ENCODE peak calls at places on chromosome 1, in six cellular contexts. J is HFFc6, H is heart right ventricle, A is neural progenitor cell, V is GM13977, U is endothelial cell. M is an unnamed sample.

GRCh38 chr1:215744419-215744818 is 177.3 kb downstream of the KCTD3 start:
- DNase-seq in U (no peak), H (no peak), J (peak), V (no peak), A (no peak), M (no peak)

GRCh38 chr1:18429654-18430053 is 51.1 kb upstream of the KLHDC7A start:
- DNase-seq in J (no peak), V (no peak), U (no peak), A (no peak), H (no peak), M (no peak)

GRCh38 chr1:118960026-118960561 is 28.0 kb downstream of the TBX15 start:
- DNase-seq in V (no peak), A (no peak), J (no peak), U (no peak), H (no peak), M (no peak)

GRCh38 chr1:236530959-236531358 is 7.2 kb downstream of the LGALS8 start:
- DNase-seq in J (no peak), H (no peak), U (no peak), A (no peak), V (no peak), M (no peak)

GRCh38 chr1:58767143-58767542 is 16.7 kb downstream of the JUN start:
- DNase-seq in U (no peak), H (no peak), V (no peak), J (no peak), A (no peak), M (no peak)

GRCh38 chr1:87867631-87868030 is 539.0 kb downstream of the LMO4 start:
- DNase-seq in A (no peak), J (no peak), U (no peak), H (no peak), V (no peak), M (no peak)

GRCh38 chr1:54292015-54292739 is 92.2 kb downstream of the MRPL37 start:
- DNase-seq in V (no peak), U (no peak), J (no peak), H (no peak), A (no peak), M (no peak)

GRCh38 chr1:46152021-46152420 is 19.6 kb upstream of the PIK3R3 start:
- DNase-seq in V (no peak), U (no peak), J (peak), A (no peak), H (no peak), M (no peak)

GRCh38 chr1:110004583-110004982 is 20.0 kb downstream of the AHCYL1 start:
- DNase-seq in J (no peak), U (no peak), A (no peak), H (no peak), V (no peak), M (no peak)

GRCh38 chr1:18828224-18828623 is 31.2 kb downstream of the TAS1R2 start:
- DNase-seq in U (no peak), V (no peak), J (no peak), H (no peak), A (no peak), M (no peak)

GRCh38 chr1:1920057-1920607 is 1.1 kb upstream of the TMEM52 start:
- DNase-seq in H (no peak), A (no peak), V (no peak), J (no peak), U (no peak), M (no peak)
- TF ChIP-seq CTCF in H (no peak), A (no peak), V (no peak), J (no peak), U (no peak), M (no peak)

DNA sequence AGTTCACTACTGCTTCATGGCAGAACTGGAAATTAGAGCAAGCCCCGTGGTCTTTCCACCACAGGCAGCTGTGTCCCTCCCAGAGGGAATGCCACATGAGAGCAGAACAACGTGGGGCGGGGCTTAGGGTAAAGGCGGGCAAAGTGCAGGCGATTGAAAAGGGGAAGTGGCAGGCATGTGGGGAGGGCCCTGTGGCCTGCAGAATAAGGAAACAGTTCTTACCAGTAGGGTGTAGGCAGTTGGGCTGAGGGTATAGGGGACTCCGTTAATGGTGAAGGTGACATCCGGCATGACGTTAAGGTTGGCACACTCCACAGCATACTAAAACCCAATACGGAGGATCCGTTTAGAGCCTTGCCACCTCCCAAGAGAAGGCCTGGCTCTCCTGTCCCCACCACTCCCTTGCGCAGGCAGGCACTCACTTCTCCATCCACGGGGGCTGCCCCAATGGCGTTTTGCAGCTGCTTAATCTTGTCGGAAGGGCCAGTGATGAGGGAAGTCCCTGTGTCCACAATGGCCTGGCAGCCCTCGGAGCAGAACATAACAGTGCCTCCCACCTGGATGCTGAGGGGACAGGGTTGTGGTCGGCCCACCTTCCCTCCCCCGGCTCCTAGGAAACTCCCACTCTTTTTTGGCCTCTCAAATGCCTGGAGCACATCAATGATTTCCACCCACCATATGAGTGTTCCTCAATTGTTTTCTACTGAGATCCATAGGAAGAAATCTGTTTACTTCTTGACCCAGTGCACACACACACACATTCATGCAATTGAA is 9.1 kb upstream of the RAB7B start:
- DNase-seq in A (no peak), U (no peak), J (no peak), V (peak), H (peak), M (no peak)
- TF ChIP-seq CTCF in A (no peak), U (no peak), J (no peak), V (no peak), H (no peak), M (no peak)

GRCh38 chr1:217889401-217889800 is 258.3 kb downstream of the SPATA17 start:
- DNase-seq in J (no peak), H (peak), U (peak), V (no peak), A (peak), M (no peak)
- TF ChIP-seq CTCF in J (peak), H (peak), U (peak), V (peak), A (peak), M (peak)

GRCh38 chr1:30686236-30686635 is 37.1 kb downstream of the MATN1 start:
- DNase-seq in U (no peak), J (no peak), H (no peak), V (no peak), A (peak), M (no peak)

GRCh38 chr1:30684259-30684658 is 39.1 kb downstream of the MATN1 start:
- DNase-seq in V (no peak), A (no peak), U (no peak), J (no peak), H (no peak), M (no peak)

GRCh38 chr1:30683699-30684098 is 39.7 kb downstream of the MATN1 start:
- DNase-seq in A (no peak), U (no peak), H (no peak), J (no peak), V (no peak), M (no peak)

GRCh38 chr1:30685796-30686165 is 37.6 kb downstream of the MATN1 start:
- DNase-seq in J (no peak), V (no peak), A (no peak), U (no peak), H (no peak), M (no peak)

DNA sequence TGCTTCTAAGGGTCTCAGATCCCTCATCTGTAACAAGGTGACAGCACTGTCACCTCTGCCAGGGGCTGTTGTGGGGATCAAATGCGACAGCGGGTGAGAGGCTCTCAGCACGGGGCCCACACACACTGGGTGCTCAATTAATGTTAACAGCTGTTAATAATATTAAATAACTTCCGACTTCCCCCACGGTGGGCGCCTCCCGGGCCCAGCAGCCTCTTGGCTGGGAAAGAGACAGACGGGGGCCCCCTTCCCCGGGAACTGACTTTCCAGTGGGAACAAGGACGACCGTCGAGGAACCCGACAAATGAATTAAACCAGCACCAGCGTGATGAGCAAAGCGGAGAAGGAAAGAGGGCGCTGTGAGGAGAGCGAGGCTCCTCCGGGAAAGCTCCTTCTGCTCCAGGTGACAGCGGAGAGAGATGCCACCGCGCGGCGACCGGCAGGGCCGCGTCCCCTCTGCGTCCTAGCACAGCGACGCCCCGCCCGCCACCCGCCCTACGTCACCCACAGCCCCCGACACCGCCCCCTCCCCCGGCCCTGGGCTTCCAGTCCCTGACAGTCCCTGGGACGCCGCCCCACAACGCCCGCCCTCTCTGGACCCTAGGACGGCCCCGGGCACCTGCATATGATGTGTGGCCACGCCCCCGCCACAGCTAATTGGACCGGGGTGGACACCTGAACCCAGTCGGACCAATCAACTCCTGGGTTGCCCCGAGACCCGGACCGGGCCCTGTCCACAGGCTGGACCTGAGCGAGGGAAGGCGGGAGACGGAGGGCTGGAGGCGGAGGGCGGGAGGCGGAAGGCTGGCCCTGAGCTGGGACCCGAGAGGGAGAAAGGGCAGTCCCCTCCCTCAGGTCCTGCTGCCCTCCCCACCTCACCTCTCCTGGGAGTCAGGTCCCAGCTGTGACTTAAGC is 38.2 kb downstream of the MATN1 start:
- DNase-seq in J (no peak), A (peak), U (peak), V (no peak), H (no peak), M (no peak)
- TF ChIP-seq CTCF in J (no peak), A (peak), U (no peak), V (no peak), H (no peak), M (no peak)

GRCh38 chr1:20728371-20729154 is 3.9 kb downstream of the SH2D5 start:
- DNase-seq in U (no peak), A (no peak), J (no peak), V (no peak), H (no peak), M (no peak)

GRCh38 chr1:20726932-20727745 is 5.4 kb downstream of the SH2D5 start:
- DNase-seq in A (no peak), H (no peak), V (no peak), J (no peak), U (no peak), M (peak)

GRCh38 chr1:20726107-20726911 is 6.2 kb downstream of the SH2D5 start:
- DNase-seq in V (no peak), H (no peak), J (no peak), U (no peak), A (no peak), M (peak)

GRCh38 chr1:20729155-20729931 is 3.2 kb downstream of the SH2D5 start:
- DNase-seq in A (no peak), H (no peak), V (no peak), U (no peak), J (no peak), M (peak)

GRCh38 chr1:20727746-20728316 is 4.7 kb downstream of the SH2D5 start:
- DNase-seq in J (no peak), H (no peak), U (no peak), V (no peak), A (peak), M (no peak)
- TF ChIP-seq CTCF in J (peak), H (no peak), U (no peak), V (peak), A (peak), M (peak)

GRCh38 chr1:209884249-209884648 is 53.8 kb upstream of the SYT14 start:
- DNase-seq in A (no peak), J (peak), H (no peak), V (no peak), U (no peak), M (no peak)

GRCh38 chr1:209883341-209883971 is 54.6 kb upstream of the SYT14 start:
- DNase-seq in H (no peak), J (peak), V (no peak), U (no peak), A (peak), M (no peak)

GRCh38 chr1:209884665-209885117 is 53.3 kb upstream of the SYT14 start:
- DNase-seq in A (no peak), H (no peak), J (peak), V (no peak), U (no peak), M (peak)

GRCh38 chr1:209885403-209886218 is 52.4 kb upstream of the SYT14 start:
- DNase-seq in A (no peak), V (no peak), J (no peak), U (no peak), H (no peak), M (no peak)

GRCh38 chr1:209886219-209886536 is 51.8 kb upstream of the SYT14 start:
- DNase-seq in J (no peak), H (no peak), V (no peak), U (no peak), A (no peak), M (no peak)
- TF ChIP-seq CTCF in J (peak), H (no peak), V (no peak), U (no peak), A (no peak), M (peak)